ENCODE peak calls at places on chromosomes 12 and 14, in seven cellular contexts. H, J, C, L, V, F and A are unnamed samples.

GRCh38 chr14:65981192-65981843 is 504.9 kb upstream of the CCDC196 start:
- DNase-seq in H (no peak), J (no peak), C (no peak), L (no peak), V (no peak), F (no peak), A (no peak)

GRCh38 chr12:10304161-10304574 is 3.5 kb upstream of the KLRD1 start:
- DNase-seq in H (peak; percentile 63), J (no peak), C (no peak), L (peak; percentile 91), V (no peak), F (no peak), A (no peak)

GRCh38 chr14:90760591-90761316 is 55.5 kb downstream of the TTC7B start:
- DNase-seq in H (no peak), J (peak; percentile 62), C (no peak), L (peak; percentile 28), V (no peak), F (no peak), A (peak; percentile 22)

GRCh38 chr12:118467576-118467975 is 91.2 kb downstream of the SUDS3 start:
- DNase-seq in H (no peak), J (no peak), C (no peak), L (no peak), V (no peak), F (no peak), A (no peak)

GRCh38 chr12:118052324-118053070 is 8.5 kb downstream of the WSB2 start:
- DNase-seq in H (peak; percentile 72), J (peak; percentile 95), C (peak; percentile 97), L (peak; percentile 98), V (no peak), F (peak; percentile 68), A (no peak)

GRCh38 chr12:77104792-77105191 is 39.4 kb upstream of the E2F7 start:
- DNase-seq in H (no peak), J (peak; percentile 26), C (peak; percentile 39), L (peak; percentile 60), V (no peak), F (no peak), A (no peak)

GRCh38 chr14:88559852-88560251 is 3.0 kb upstream of the ZC3H14 start:
- DNase-seq in H (peak; percentile 38), J (peak; percentile 69), C (no peak), L (peak; percentile 57), V (no peak), F (no peak), A (no peak)

GRCh38 chr14:57389646-57390036 is 745 bp upstream of the NAA30 start:
- DNase-seq in H (no peak), J (no peak), C (no peak), L (no peak), V (no peak), F (no peak), A (no peak)

GRCh38 chr12:55707841-55708694 is at the start of gene ITGA7:
- DNase-seq in H (no peak), J (no peak), C (no peak), L (peak; percentile 54), V (peak; percentile 17), F (peak; percentile 80), A (peak; percentile 94)

GRCh38 chr14:104361101-104361591 is 218.4 kb upstream of the C14orf180 start:
- DNase-seq in H (no peak), J (no peak), C (no peak), L (no peak), V (no peak), F (peak; percentile 30), A (no peak)

GRCh38 chr12:68619541-68619940 is 8.8 kb downstream of the RAP1B start:
- DNase-seq in H (no peak), J (no peak), C (no peak), L (no peak), V (no peak), F (no peak), A (no peak)

GRCh38 chr12:20268121-20268732 is 100.1 kb upstream of the PDE3A start:
- DNase-seq in H (no peak), J (peak; percentile 58), C (no peak), L (peak; percentile 66), V (no peak), F (no peak), A (no peak)

GRCh38 chr12:15756822-15757221 is 32.4 kb downstream of the EPS8 start:
- DNase-seq in H (no peak), J (no peak), C (no peak), L (peak; percentile 40), V (no peak), F (no peak), A (no peak)

GRCh38 chr12:6925543-6926279 is 2.0 kb upstream of the ATN1 start:
- DNase-seq in H (peak; percentile 55), J (peak; percentile 89), C (peak; percentile 90), L (peak; percentile 96), V (no peak), F (peak; percentile 70), A (no peak)

GRCh38 chr12:127052491-127053232 is 1214.3 kb upstream of the TMEM132C start:
- DNase-seq in H (no peak), J (no peak), C (peak; percentile 94), L (peak; percentile 78), V (no peak), F (no peak), A (no peak)

GRCh38 chr14:56659361-56659760 is 79.8 kb downstream of the TMEM260 start:
- DNase-seq in H (no peak), J (no peak), C (no peak), L (no peak), V (no peak), F (no peak), A (no peak)

GRCh38 chr14:86055512-86055911 is 525.6 kb downstream of the FLRT2 start:
- DNase-seq in H (no peak), J (peak; percentile 2), C (no peak), L (peak; percentile 3), V (no peak), F (no peak), A (no peak)

GRCh38 chr14:26597136-26598080 is at the start of gene NOVA1:
- DNase-seq in H (no peak), J (peak; percentile 21), C (no peak), L (no peak), V (no peak), F (peak; percentile 46), A (no peak)

GRCh38 chr12:24888813-24889212 is 60.1 kb downstream of the BCAT1 start:
- DNase-seq in H (no peak), J (no peak), C (no peak), L (no peak), V (no peak), F (no peak), A (no peak)

DNA sequence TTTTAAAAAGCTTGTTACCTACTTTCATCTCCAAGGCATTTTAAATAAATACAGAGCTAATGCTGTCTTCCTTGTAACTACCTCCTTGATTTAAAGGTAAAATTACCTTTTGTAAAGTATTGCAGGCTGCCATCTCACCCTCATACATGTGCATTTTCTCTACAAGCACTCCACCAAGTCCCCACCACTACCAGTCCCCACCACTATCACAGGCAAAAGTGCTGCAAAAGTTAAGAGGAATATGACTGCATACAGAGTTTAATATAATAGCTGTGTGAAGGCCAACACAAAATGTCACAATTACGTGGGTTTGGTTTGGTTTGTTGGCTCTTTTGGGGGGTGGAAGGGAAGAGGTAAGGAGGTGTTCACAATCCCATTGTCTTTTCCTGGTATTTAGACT is 9.6 kb downstream of the SIX1 start:
- DNase-seq in H (no peak), J (no peak), C (no peak), L (no peak), V (no peak), F (no peak), A (no peak)
- H3K27me3 ChIP-seq in H (no peaks in the 10 kb centered on the region), J (peaks cover 94% of the 10 kb centered on the region), C (no peaks in the 10 kb centered on the region), L (peaks cover 39% of the 10 kb centered on the region), V (peaks cover 91% of the 10 kb centered on the region), F (peaks cover 85% of the 10 kb centered on the region), A (peaks cover 55% of the 10 kb centered on the region)

DNA sequence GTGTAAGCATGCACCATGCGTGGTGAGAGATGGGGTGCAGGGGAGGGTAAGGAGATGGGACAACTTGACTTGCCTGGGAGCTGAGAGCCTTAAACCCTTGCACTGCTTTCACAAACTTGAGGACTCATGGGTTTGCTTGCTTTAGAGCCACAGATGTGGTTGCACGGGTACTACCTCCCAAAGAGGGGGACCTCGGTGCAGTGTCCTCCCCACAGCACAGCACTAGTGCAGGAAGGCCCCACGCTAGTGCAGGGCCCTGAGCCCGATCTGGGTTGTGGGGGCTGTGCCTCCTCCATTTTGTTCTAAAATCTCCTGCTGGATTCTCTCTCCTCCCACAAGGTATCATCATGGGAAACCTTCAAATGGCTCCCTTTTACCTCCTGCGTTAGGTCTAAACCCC is 11.2 kb downstream of the KRT72 start:
- DNase-seq in H (no peak), J (no peak), C (no peak), L (no peak), V (no peak), F (no peak), A (no peak)
- H3K27me3 ChIP-seq in H (peaks cover 15% of the 10 kb centered on the region), J (peaks cover 20% of the 10 kb centered on the region), C (no peaks in the 10 kb centered on the region), L (no peaks in the 10 kb centered on the region), V (no peaks in the 10 kb centered on the region), F (peaks cover 8% of the 10 kb centered on the region), A (no peaks in the 10 kb centered on the region)

GRCh38 chr12:132263451-132264065 is 65.8 kb downstream of the GALNT9 start:
- DNase-seq in H (no peak), J (no peak), C (no peak), L (no peak), V (no peak), F (no peak), A (no peak)

GRCh38 chr12:132262256-132263060 is 66.9 kb downstream of the GALNT9 start:
- DNase-seq in H (no peak), J (no peak), C (no peak), L (no peak), V (no peak), F (no peak), A (no peak)

GRCh38 chr12:132263061-132263360 is 66.4 kb downstream of the GALNT9 start:
- DNase-seq in H (no peak), J (peak; percentile 23), C (no peak), L (no peak), V (no peak), F (no peak), A (no peak)

GRCh38 chr12:132265056-132265800 is 64.2 kb downstream of the GALNT9 start:
- DNase-seq in H (no peak), J (no peak), C (no peak), L (no peak), V (no peak), F (no peak), A (no peak)

GRCh38 chr12:132264086-132265010 is 65.0 kb downstream of the GALNT9 start:
- DNase-seq in H (no peak), J (no peak), C (no peak), L (no peak), V (no peak), F (no peak), A (no peak)
- H3K27me3 ChIP-seq in H (no peaks in the 10 kb centered on the region), J (no peaks in the 10 kb centered on the region), C (no peaks in the 10 kb centered on the region), L (no peaks in the 10 kb centered on the region), V (no peaks in the 10 kb centered on the region), F (peaks cover 11% of the 10 kb centered on the region), A (no peaks in the 10 kb centered on the region)

GRCh38 chr12:54001283-54002187 is 1.6 kb downstream of the HOXC9 start:
- DNase-seq in H (no peak), J (no peak), C (no peak), L (no peak), V (no peak), F (no peak), A (no peak)

GRCh38 chr12:54002278-54002914 is 2.4 kb downstream of the HOXC9 start:
- DNase-seq in H (no peak), J (no peak), C (no peak), L (no peak), V (no peak), F (no peak), A (no peak)

GRCh38 chr12:54004063-54004840 is 4.3 kb downstream of the HOXC9 start:
- DNase-seq in H (no peak), J (no peak), C (no peak), L (no peak), V (no peak), F (no peak), A (no peak)

GRCh38 chr12:54003625-54004024 is 3.7 kb downstream of the HOXC9 start:
- DNase-seq in H (no peak), J (no peak), C (no peak), L (no peak), V (no peak), F (no peak), A (no peak)

GRCh38 chr12:54002915-54003339 is 3.0 kb downstream of the HOXC9 start:
- DNase-seq in H (no peak), J (no peak), C (no peak), L (no peak), V (no peak), F (no peak), A (no peak)
- H3K27me3 ChIP-seq in H (peaks cover 97% of the 10 kb centered on the region), J (peaks cover 100% of the 10 kb centered on the region), C (no peaks in the 10 kb centered on the region), L (peaks cover 77% of the 10 kb centered on the region), V (peaks cover 98% of the 10 kb centered on the region), F (peaks cover 100% of the 10 kb centered on the region), A (peaks cover 99% of the 10 kb centered on the region)